ENCODE peak calls at places on chromosomes 4 and X, in four cellular contexts. U is thyroid gland, O is A549, F is tibial nerve. J is an unnamed sample.

GRCh38 chr4:76943790-76944189 is 5.8 kb upstream of the SEPTIN11 start:
- DNase-seq in U (peak; percentile 14), O (no peak), F (no peak), J (peak; percentile 19)

GRCh38 chr4:145679520-145679919 is 426 bp upstream of the C4orf51 start:
- DNase-seq in U (peak; percentile 93), O (peak; percentile 65), F (no peak), J (peak; percentile 58)

GRCh38 chr4:88027611-88028608 is 20.5 kb downstream of the PKD2 start:
- DNase-seq in U (no peak), O (peak; percentile 4), F (no peak), J (no peak)

GRCh38 chr4:66572949-66573348 is 902.7 kb upstream of the EPHA5 start:
- DNase-seq in U (no peak), O (peak; percentile 72), F (no peak), J (no peak)

GRCh38 chr4:155413451-155413850 is 36.7 kb upstream of the MAP9 start:
- DNase-seq in U (no peak), O (no peak), F (no peak), J (no peak)

GRCh38 chrX:20221902-20222301 is 44.8 kb downstream of the RPS6KA3 start:
- DNase-seq in U (no peak), O (peak; percentile 86), F (no peak), J (peak; percentile 37)

GRCh38 chrX:148592595-148592994 is 92.2 kb downstream of the AFF2 start:
- DNase-seq in U (no peak), O (no peak), F (no peak), J (no peak)

GRCh38 chr4:100169796-100170485 is 20.3 kb downstream of the DDIT4L start:
- DNase-seq in U (no peak), O (no peak), F (no peak), J (no peak)

GRCh38 chr4:3582091-3582475 is 49.9 kb upstream of the LRPAP1 start:
- DNase-seq in U (no peak), O (no peak), F (no peak), J (no peak)

GRCh38 chr4:128525939-128526630 is 238.5 kb upstream of the PGRMC2 start:
- DNase-seq in U (no peak), O (no peak), F (no peak), J (peak; percentile 42)

GRCh38 chrX:48956728-48957414 is 536 bp downstream of the OTUD5 start:
- DNase-seq in U (no peak), O (no peak), F (no peak), J (peak; percentile 20)

GRCh38 chrX:143455045-143455444 is 62.2 kb downstream of the SPANXN3 start:
- DNase-seq in U (no peak), O (no peak), F (no peak), J (no peak)

GRCh38 chr4:102501176-102501634 is at the start of gene NFKB1:
- DNase-seq in U (peak; percentile 63), O (peak; percentile 76), F (peak; percentile 67), J (peak; percentile 72)

GRCh38 chr4:125734504-125734903 is 419.7 kb downstream of the FAT4 start:
- DNase-seq in U (no peak), O (no peak), F (no peak), J (no peak)

GRCh38 chrX:112211459-112211858 is 128.9 kb upstream of the TRPC5 start:
- DNase-seq in U (no peak), O (no peak), F (no peak), J (no peak)

GRCh38 chr4:56139241-56139827 is 190.6 kb downstream of the CEP135 start:
- DNase-seq in U (no peak), O (no peak), F (no peak), J (no peak)

GRCh38 chrX:13579696-13580095 is 10.3 kb downstream of the EGFL6 start:
- DNase-seq in U (no peak), O (no peak), F (no peak), J (no peak)

GRCh38 chrX:46803140-46803539 is 33.7 kb upstream of the RP2 start:
- DNase-seq in U (no peak), O (peak; percentile 55), F (no peak), J (no peak)
- TF ChIP-seq CTCF in U (no peak), O (peak; percentile 47), F (no peak), J (no peak)

DNA sequence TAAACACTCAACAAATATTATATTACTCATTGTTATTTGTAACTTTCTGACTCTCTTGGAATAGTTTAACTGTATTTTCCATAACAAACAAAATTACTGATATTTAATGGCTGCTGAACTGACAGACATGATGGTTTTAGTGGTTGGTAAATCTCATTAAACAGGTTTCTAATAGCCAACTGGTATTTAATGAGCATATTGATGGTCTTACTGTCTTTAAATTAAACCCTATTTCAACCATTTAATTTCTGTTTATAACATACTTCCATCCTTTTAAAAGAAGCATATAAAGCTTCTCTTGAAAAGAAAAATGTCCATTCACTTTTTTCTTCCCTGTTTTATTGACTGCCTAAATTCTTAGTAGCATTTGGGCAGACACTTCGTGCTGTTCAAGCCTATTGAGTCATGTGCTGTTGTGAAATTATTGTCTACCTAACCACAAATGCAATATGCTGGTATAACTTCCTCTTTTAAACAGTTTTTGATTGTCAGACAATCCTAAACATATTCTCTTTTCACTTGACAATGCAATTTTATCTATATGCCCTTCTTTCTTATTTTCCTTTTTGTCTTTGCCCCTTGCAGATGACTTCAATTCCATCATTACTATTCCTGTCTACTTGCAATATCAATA is 163.9 kb upstream of the SLC7A11 start:
- DNase-seq in U (no peak), O (no peak), F (no peak), J (no peak)
- H3K27ac ChIP-seq in U (no peak overlapping the region), O (no peak overlapping the region), F (no peak overlapping the region), J (no peak overlapping the region)

DNA sequence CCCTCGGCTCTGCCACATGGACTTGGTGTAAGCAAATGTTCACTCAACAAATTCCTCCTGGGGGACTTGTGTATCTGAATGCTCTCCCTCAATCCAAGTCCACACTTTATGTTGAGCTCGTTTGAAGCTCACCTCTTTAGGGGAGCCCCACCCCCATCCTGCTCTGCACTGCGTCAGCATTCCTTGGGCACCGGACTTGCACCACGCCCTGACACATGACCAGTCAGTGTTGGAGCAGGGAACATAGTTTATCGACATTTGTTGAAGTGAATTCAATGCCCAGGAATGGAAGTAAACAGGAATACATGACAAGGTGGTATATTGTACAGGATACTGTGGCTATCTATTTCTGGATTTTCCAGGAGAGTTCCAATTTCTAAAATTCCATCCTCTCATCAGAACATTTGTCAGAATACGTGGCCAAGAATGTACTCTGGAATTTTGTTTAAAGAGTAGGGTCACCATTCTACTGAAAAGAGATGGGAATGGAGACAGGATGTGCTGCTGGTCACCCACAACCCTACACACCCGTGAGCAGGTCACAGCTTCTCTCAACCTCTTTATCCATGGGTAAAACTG is 59.9 kb upstream of the LNX1 start:
- DNase-seq in U (peak; percentile 53), O (no peak), F (peak; percentile 24), J (peak; percentile 37)
- H3K4me1 ChIP-seq in U (peaks cover 14% of the 10 kb centered on the region), O (no peaks in the 10 kb centered on the region), F (peaks cover 26% of the 10 kb centered on the region), J (peaks cover 49% of the 10 kb centered on the region)

GRCh38 chrX:128800138-128800537 is 723.2 kb downstream of the SMARCA1 start:
- DNase-seq in U (no peak), O (no peak), F (no peak), J (no peak)
- TF ChIP-seq CTCF in U (no peak), O (peak; percentile 17), F (no peak), J (no peak)

GRCh38 chrX:154373340-154374306 is 811 bp downstream of the FLNA start:
- DNase-seq in U (peak; percentile 79), O (peak; percentile 88), F (peak; percentile 75), J (peak; percentile 80)
- H3K27ac ChIP-seq in U (peak overlapping the region; percentile 22), O (peak overlapping the region; percentile 86), F (peak overlapping the region; percentile 32), J (peak overlapping the region; percentile 18)

GRCh38 chr4:98519268-98519993 is 139.0 kb downstream of the TSPAN5 start:
- DNase-seq in U (no peak), O (no peak), F (no peak), J (no peak)

GRCh38 chr4:98516042-98516440 is 142.4 kb downstream of the TSPAN5 start:
- DNase-seq in U (no peak), O (peak; percentile 53), F (no peak), J (peak; percentile 6)

GRCh38 chr4:98517444-98518021 is 140.9 kb downstream of the TSPAN5 start:
- DNase-seq in U (no peak), O (peak; percentile 51), F (no peak), J (no peak)

GRCh38 chr4:98516441-98517323 is 141.7 kb downstream of the TSPAN5 start:
- DNase-seq in U (no peak), O (no peak), F (no peak), J (no peak)

DNA sequence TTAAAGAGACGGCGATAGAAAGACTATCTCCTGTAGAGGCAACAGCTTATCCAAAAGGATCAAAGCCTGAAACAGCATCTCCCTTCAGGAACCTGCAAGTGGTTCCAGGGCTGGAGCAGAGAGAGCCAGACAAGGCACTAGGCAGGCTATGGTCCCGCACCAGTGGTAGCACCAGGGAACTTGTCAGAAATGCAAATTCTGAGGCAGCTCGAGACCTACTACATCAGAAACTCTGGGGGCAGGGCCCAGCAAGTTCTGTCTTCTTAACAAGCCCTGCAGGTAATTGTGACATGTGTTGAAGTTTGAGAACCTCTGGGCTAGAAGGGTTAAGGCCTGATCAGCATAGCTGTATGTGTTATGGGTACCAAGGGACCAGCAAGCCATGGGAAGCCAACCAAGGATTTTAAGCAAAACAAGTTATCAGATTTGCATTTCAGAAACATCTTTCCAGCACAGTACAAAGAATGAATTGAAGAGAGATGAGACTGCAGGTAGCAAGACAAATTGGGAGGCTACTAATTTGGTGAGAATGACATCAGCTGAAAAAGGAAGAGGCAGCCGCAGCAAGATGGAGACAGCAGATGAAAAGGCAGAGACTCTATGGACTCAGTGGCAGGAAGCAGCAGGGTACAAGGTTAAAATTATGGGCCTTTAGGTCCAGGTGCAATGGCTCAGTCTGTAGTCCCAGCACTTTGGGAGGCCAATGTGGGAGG is 139.7 kb downstream of the TSPAN5 start:
- DNase-seq in U (no peak), O (no peak), F (no peak), J (no peak)
- H3K4me1 ChIP-seq in U (peaks cover 17% of the 10 kb centered on the region), O (peaks cover 63% of the 10 kb centered on the region), F (peaks cover 13% of the 10 kb centered on the region), J (no peaks in the 10 kb centered on the region)

GRCh38 chr4:147590249-147590920 is 26.8 kb upstream of the TMEM184C start:
- DNase-seq in U (peak; percentile 77), O (peak; percentile 52), F (peak; percentile 88), J (peak; percentile 29)
- TF ChIP-seq CTCF in U (peak; percentile 81), O (peak; percentile 75), F (peak; percentile 79), J (peak; percentile 71)

GRCh38 chr4:153228512-153229145 is 24.4 kb downstream of the TRIM2 start:
- DNase-seq in U (no peak), O (no peak), F (no peak), J (no peak)

GRCh38 chr4:153233761-153234371 is 29.6 kb downstream of the TRIM2 start:
- DNase-seq in U (peak; percentile 37), O (peak; percentile 38), F (no peak), J (no peak)

GRCh38 chr4:153234923-153235322 is 30.7 kb downstream of the TRIM2 start:
- DNase-seq in U (no peak), O (no peak), F (no peak), J (no peak)

GRCh38 chr4:153227501-153227900 is 23.3 kb downstream of the TRIM2 start:
- DNase-seq in U (no peak), O (no peak), F (no peak), J (no peak)

DNA sequence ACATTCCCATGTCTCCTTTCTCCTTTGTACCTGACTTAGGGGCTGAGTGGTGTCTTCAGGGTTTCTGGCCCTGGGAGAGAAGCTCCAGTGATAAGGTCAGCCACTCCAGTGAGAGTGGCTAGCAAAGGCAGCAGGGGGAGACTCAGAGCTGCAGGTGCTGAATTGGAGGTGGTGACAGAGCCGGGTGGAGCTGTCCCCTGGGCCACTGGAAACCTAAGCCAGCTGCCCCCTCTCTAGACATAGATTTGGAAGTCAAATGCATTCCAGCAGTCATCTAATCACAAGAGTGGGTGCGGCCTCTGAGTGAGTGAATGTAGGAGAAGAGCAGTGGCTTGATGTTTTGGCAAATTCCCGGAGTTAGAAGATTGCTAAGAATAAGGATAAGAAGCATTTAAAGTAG is 28.5 kb downstream of the TRIM2 start:
- DNase-seq in U (peak; percentile 69), O (peak; percentile 17), F (no peak), J (peak; percentile 52)
- H3K27ac ChIP-seq in U (peak overlapping the region; percentile 48), O (peak overlapping the region; percentile 66), F (no peak overlapping the region), J (no peak overlapping the region)

J was measured in body of pancreas.